ENCODE peak calls at places on chromosomes 4 and X, in four cellular contexts. One of them, this sample, is unnamed.

GRCh38 chr4:98522603-98523395 is 135.6 kb downstream of the TSPAN5 start:
- DNase-seq in brain microvascular endothelial cell: peak
- DNase-seq in AG04450: peak
- DNase-seq in lower lobe of right lung: no peak
- DNase-seq in this sample: peak

GRCh38 chr4:66562276-66562806 is 892.1 kb upstream of the EPHA5 start:
- DNase-seq in brain microvascular endothelial cell: peak
- DNase-seq in AG04450: no peak
- DNase-seq in lower lobe of right lung: no peak
- DNase-seq in this sample: no peak

GRCh38 chr4:107755841-107756356 is 35.9 kb upstream of the PAPSS1 start:
- DNase-seq in brain microvascular endothelial cell: no peak
- DNase-seq in AG04450: no peak
- DNase-seq in lower lobe of right lung: no peak
- DNase-seq in this sample: peak

GRCh38 chrX:44012484-44013096 is 39.4 kb upstream of the NDP start:
- DNase-seq in brain microvascular endothelial cell: peak
- DNase-seq in AG04450: no peak
- DNase-seq in lower lobe of right lung: peak
- DNase-seq in this sample: peak

GRCh38 chrX:10447577-10448214 is 172.7 kb downstream of the MID1 start:
- DNase-seq in brain microvascular endothelial cell: peak
- DNase-seq in AG04450: no peak
- DNase-seq in lower lobe of right lung: no peak
- DNase-seq in this sample: no peak

GRCh38 chr4:127781303-127782024 is 658 bp upstream of the HSPA4L start:
- DNase-seq in brain microvascular endothelial cell: no peak
- DNase-seq in AG04450: no peak
- DNase-seq in lower lobe of right lung: peak
- DNase-seq in this sample: peak

GRCh38 chr4:139416073-139416673 is 37.7 kb upstream of the RAB33B start:
- DNase-seq in brain microvascular endothelial cell: peak
- DNase-seq in AG04450: peak
- DNase-seq in lower lobe of right lung: no peak
- DNase-seq in this sample: peak

GRCh38 chr4:113113151-113113550 is 63.7 kb downstream of the ANK2 start:
- DNase-seq in brain microvascular endothelial cell: no peak
- DNase-seq in AG04450: no peak
- DNase-seq in lower lobe of right lung: no peak
- DNase-seq in this sample: no peak

GRCh38 chr4:78902313-78902712 is 36.9 kb downstream of the PAQR3 start:
- DNase-seq in brain microvascular endothelial cell: no peak
- DNase-seq in AG04450: no peak
- DNase-seq in lower lobe of right lung: no peak
- DNase-seq in this sample: peak

GRCh38 chr4:82528074-82528473 is 33.7 kb downstream of the TMEM150C start:
- DNase-seq in brain microvascular endothelial cell: no peak
- DNase-seq in AG04450: no peak
- DNase-seq in lower lobe of right lung: no peak
- DNase-seq in this sample: no peak

GRCh38 chr4:184174571-184175488 is 42.8 kb downstream of the ENPP6 start:
- DNase-seq in brain microvascular endothelial cell: no peak
- DNase-seq in AG04450: no peak
- DNase-seq in lower lobe of right lung: no peak
- DNase-seq in this sample: no peak

GRCh38 chr4:128810331-128810870 is 901 bp downstream of the JADE1 start:
- DNase-seq in brain microvascular endothelial cell: no peak
- DNase-seq in AG04450: no peak
- DNase-seq in lower lobe of right lung: peak
- DNase-seq in this sample: peak

GRCh38 chrX:9466115-9466495 is 1.2 kb downstream of the TBL1X start:
- DNase-seq in brain microvascular endothelial cell: no peak
- DNase-seq in AG04450: no peak
- DNase-seq in lower lobe of right lung: peak
- DNase-seq in this sample: peak

GRCh38 chrX:5681159-5681558 is 547.5 kb downstream of the NLGN4X start:
- DNase-seq in brain microvascular endothelial cell: no peak
- DNase-seq in AG04450: no peak
- DNase-seq in lower lobe of right lung: no peak
- DNase-seq in this sample: peak

GRCh38 chr4:4418676-4419370 is 31.9 kb downstream of the NSG1 start:
- DNase-seq in brain microvascular endothelial cell: no peak
- DNase-seq in AG04450: no peak
- DNase-seq in lower lobe of right lung: no peak
- DNase-seq in this sample: no peak

GRCh38 chr4:16027114-16027513 is 56.7 kb downstream of the PROM1 start:
- DNase-seq in brain microvascular endothelial cell: no peak
- DNase-seq in AG04450: no peak
- DNase-seq in lower lobe of right lung: no peak
- DNase-seq in this sample: peak

GRCh38 chrX:40581333-40581910 is 652 bp downstream of the ATP6AP2 start:
- DNase-seq in brain microvascular endothelial cell: peak
- DNase-seq in AG04450: no peak
- DNase-seq in lower lobe of right lung: no peak
- DNase-seq in this sample: peak

DNA sequence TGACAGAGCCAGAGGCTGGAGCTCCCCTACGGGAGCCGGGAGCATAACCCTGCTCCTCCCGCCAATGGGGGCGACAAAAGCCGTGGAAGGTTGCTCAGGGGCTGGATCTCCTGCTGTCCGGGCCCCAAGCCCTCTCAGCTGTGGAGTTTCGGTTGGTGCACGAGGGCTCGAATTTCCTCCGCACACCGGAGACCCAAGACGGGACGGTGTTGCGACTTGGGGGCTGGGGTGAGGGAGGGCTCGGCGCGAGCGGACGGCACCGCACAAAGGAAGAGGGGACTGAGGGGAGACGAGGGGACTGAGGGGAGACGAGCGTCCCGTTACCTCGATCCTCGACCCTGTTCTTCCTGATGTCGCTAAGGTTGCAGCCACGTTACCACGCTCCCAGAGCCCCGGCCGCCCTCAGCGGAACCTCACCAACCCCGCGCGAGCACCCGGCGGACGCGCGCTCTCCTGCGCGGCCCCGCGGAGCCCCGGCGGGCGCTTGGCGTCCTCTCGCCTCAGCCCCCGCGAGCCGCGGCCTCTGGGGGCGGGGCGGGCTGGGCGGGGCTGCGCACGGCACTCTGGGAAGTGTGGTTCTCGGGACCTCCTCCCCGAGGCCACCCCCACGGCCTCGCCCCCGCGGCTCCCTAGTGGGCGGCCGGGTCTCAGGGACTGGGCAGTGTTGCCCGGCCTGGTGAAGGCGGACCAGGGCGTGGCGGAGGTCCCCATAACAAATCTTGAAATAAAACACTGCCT is at the start of gene KLHL8:
- DNase-seq in brain microvascular endothelial cell: peak
- DNase-seq in AG04450: peak
- DNase-seq in lower lobe of right lung: peak
- DNase-seq in this sample: peak
- TF ChIP-seq CTCF in brain microvascular endothelial cell: peak
- TF ChIP-seq CTCF in AG04450: peak
- TF ChIP-seq CTCF in lower lobe of right lung: peak
- TF ChIP-seq CTCF in this sample: peak

GRCh38 chrX:153727108-153727931 is 2.7 kb downstream of the ABCD1 start:
- DNase-seq in brain microvascular endothelial cell: no peak
- DNase-seq in AG04450: no peak
- DNase-seq in lower lobe of right lung: peak
- DNase-seq in this sample: no peak
- H3K4me3 ChIP-seq in brain microvascular endothelial cell: no peak
- H3K4me3 ChIP-seq in AG04450: peak
- H3K4me3 ChIP-seq in lower lobe of right lung: peak
- H3K4me3 ChIP-seq in this sample: no peak

DNA sequence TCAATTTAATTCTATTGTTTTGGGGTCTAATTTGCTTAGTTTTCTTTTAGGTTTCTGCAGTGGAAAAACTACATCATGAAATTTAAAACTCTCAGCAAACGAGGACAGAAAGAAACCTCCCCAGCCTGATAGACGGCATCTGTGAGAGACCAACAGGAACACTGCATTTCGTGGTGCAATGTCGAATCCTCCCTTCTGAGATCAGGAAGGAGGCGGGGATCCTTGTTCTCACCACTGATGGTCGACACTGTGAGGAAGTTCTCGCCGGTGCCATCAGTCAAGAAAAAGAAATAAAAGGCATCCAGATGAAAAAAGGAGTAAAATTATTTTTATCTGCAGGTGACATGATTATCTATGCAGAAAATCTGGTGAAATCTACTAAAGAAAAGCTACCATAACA is 16.5 kb downstream of the GAK start:
- DNase-seq in brain microvascular endothelial cell: peak
- DNase-seq in AG04450: no peak
- DNase-seq in lower lobe of right lung: peak
- DNase-seq in this sample: peak
- TF ChIP-seq CTCF in brain microvascular endothelial cell: no peak
- TF ChIP-seq CTCF in AG04450: no peak
- TF ChIP-seq CTCF in lower lobe of right lung: no peak
- TF ChIP-seq CTCF in this sample: no peak

DNA sequence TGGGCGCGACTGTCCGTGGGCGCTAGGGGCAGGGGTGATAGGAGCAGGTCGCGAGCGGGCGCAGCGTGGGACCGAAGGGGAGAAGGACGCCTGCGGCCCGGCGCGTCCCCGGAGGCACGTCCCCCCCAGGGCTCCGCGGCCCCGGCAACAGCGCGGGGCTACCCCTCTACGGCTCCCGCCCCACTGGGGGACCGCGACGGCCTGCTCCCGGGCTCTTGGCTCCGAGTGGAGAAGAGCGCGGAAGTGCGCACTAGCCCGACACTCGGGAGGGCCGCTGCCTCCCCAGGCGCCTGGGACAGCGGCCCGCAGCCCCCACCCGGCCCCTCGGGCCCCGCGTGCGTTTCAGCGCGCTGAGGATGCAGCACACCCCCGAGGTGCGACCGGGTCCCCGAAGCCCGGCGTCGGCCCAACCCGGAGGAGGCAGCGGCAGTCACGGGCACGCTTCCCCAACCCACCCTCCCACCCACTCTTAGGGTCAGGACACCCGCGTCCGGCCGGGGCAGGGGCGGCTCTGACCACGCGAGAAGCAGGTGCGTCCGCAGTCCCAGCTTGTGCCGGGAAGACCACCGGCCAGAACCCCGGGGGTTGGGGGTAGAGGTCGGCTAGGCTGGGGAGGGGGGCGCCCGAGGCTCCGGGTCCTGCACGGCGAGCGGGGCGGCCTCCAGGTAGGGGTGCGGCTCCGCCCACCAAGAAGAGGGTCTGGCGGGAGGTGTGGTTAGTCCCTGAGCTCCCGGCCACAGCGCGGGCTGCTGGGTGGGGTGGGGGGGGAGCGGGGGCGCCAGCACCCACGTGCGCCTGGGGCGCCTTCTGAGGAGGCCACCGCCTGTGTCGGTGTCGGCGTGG is 18.5 kb upstream of the NAT8L start:
- DNase-seq in brain microvascular endothelial cell: no peak
- DNase-seq in AG04450: no peak
- DNase-seq in lower lobe of right lung: no peak
- DNase-seq in this sample: no peak
- H3K4me3 ChIP-seq in brain microvascular endothelial cell: peak
- H3K4me3 ChIP-seq in AG04450: no peak
- H3K4me3 ChIP-seq in lower lobe of right lung: peak
- H3K4me3 ChIP-seq in this sample: peak

GRCh38 chr4:145982791-145983190 is 44.2 kb upstream of the ZNF827 start:
- DNase-seq in brain microvascular endothelial cell: no peak
- DNase-seq in AG04450: no peak
- DNase-seq in lower lobe of right lung: no peak
- DNase-seq in this sample: no peak

GRCh38 chr4:145976680-145977079 is 38.1 kb upstream of the ZNF827 start:
- DNase-seq in brain microvascular endothelial cell: no peak
- DNase-seq in AG04450: no peak
- DNase-seq in lower lobe of right lung: no peak
- DNase-seq in this sample: no peak

GRCh38 chr4:145984563-145984962 is 45.9 kb upstream of the ZNF827 start:
- DNase-seq in brain microvascular endothelial cell: no peak
- DNase-seq in AG04450: no peak
- DNase-seq in lower lobe of right lung: no peak
- DNase-seq in this sample: no peak

GRCh38 chr4:145979160-145979559 is 40.5 kb upstream of the ZNF827 start:
- DNase-seq in brain microvascular endothelial cell: no peak
- DNase-seq in AG04450: no peak
- DNase-seq in lower lobe of right lung: no peak
- DNase-seq in this sample: no peak
- TF ChIP-seq CTCF in brain microvascular endothelial cell: no peak
- TF ChIP-seq CTCF in AG04450: no peak
- TF ChIP-seq CTCF in lower lobe of right lung: no peak
- TF ChIP-seq CTCF in this sample: no peak

DNA sequence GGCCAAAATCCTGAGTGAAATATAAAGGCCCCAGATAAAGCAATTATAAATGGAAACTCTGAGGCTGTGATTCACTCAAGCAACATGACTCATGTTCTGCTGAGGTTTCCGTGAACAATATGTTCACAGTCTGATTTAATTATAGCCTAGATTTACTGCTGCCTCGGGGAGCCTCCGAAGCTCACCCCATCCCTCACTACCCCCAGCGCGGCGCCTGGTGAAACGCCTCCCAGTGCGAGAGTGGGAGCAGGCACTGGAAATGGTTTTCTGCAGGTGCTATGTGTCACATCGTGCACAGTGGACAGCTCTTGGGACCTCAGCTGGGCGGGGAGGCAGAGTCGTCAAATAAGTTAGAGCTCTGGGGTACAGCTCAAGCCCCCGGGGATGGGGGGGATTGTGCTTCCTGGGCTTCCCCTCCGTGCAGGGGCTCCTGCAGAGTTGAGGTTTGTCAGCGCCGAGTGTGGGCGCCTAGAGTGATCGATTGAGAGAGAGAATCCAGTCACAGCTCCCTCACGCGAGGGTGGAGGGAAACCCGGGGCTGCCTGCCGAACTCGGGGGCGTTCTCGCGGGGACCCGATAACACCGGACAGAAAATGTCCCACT is 110.6 kb downstream of the PHKA2 start:
- DNase-seq in brain microvascular endothelial cell: peak
- DNase-seq in AG04450: no peak
- DNase-seq in lower lobe of right lung: no peak
- DNase-seq in this sample: peak
- H3K4me3 ChIP-seq in brain microvascular endothelial cell: peak
- H3K4me3 ChIP-seq in AG04450: peak
- H3K4me3 ChIP-seq in lower lobe of right lung: no peak
- H3K4me3 ChIP-seq in this sample: peak

DNA sequence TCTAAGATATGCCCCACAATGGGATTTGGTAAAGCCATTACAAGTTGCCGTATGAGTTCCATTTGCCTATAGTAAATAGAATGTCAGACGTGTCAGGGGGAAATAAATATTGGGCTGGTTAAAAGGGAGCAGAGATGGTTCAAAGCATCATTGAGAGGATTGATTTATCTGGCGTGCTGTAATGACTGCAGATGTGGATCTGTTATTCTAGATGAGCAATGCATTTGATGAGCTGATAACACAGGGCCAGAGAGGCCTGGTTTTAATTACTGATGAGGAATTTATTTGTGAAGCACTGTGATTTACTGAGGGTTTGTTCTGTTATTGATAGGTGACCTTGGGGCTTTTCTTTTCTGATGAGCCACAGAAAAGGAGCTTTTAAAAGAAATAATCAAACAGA is 62.5 kb downstream of the DACH2 start:
- DNase-seq in brain microvascular endothelial cell: no peak
- DNase-seq in AG04450: no peak
- DNase-seq in lower lobe of right lung: no peak
- DNase-seq in this sample: no peak
- TF ChIP-seq CTCF in brain microvascular endothelial cell: no peak
- TF ChIP-seq CTCF in AG04450: no peak
- TF ChIP-seq CTCF in lower lobe of right lung: no peak
- TF ChIP-seq CTCF in this sample: no peak